ENCODE peak calls at places on chromosomes 4 and X, in eight cellular contexts. One of them, this sample, is unnamed.
A peak's percentile ranks its signal among the peaks of the same experiment; 100 is the strongest.

GRCh38 chrX:116961872-116962582 is 499.3 kb upstream of the CT83 start:
- DNase-seq in adrenal gland: no peak
- DNase-seq in HCT116: no peak
- DNase-seq in astrocyte: no peak
- DNase-seq in naive thymus-derived CD4-positive, alpha-beta T cell: no peak
- DNase-seq in CD4-positive, CD25-positive, alpha-beta regulatory T cell: no peak
- DNase-seq in endothelial cell of umbilical vein: no peak
- DNase-seq in tibial artery: no peak
- DNase-seq in this sample: no peak

GRCh38 chrX:77788050-77788449 is 2.0 kb upstream of the ATRX start:
- DNase-seq in adrenal gland: no peak
- DNase-seq in CD4-positive, CD25-positive, alpha-beta regulatory T cell: peak; percentile 79
- DNase-seq in HCT116: peak; percentile 26
- DNase-seq in tibial artery: no peak
- DNase-seq in naive thymus-derived CD4-positive, alpha-beta T cell: no peak
- DNase-seq in endothelial cell of umbilical vein: peak; percentile 42
- DNase-seq in astrocyte: no peak
- DNase-seq in this sample: no peak

GRCh38 chrX:112819013-112819635 is 21.5 kb downstream of the AMOT start:
- DNase-seq in endothelial cell of umbilical vein: no peak
- DNase-seq in adrenal gland: no peak
- DNase-seq in HCT116: no peak
- DNase-seq in astrocyte: peak; percentile 89
- DNase-seq in CD4-positive, CD25-positive, alpha-beta regulatory T cell: no peak
- DNase-seq in naive thymus-derived CD4-positive, alpha-beta T cell: no peak
- DNase-seq in tibial artery: no peak
- DNase-seq in this sample: no peak

GRCh38 chrX:123960956-123961267 is 594 bp upstream of the STAG2 start:
- DNase-seq in naive thymus-derived CD4-positive, alpha-beta T cell: no peak
- DNase-seq in HCT116: no peak
- DNase-seq in tibial artery: no peak
- DNase-seq in astrocyte: no peak
- DNase-seq in endothelial cell of umbilical vein: no peak
- DNase-seq in adrenal gland: no peak
- DNase-seq in CD4-positive, CD25-positive, alpha-beta regulatory T cell: no peak
- DNase-seq in this sample: no peak

GRCh38 chrX:112769034-112769433 is 71.6 kb downstream of the AMOT start:
- DNase-seq in naive thymus-derived CD4-positive, alpha-beta T cell: no peak
- DNase-seq in adrenal gland: no peak
- DNase-seq in astrocyte: peak; percentile 46
- DNase-seq in HCT116: no peak
- DNase-seq in endothelial cell of umbilical vein: no peak
- DNase-seq in tibial artery: no peak
- DNase-seq in CD4-positive, CD25-positive, alpha-beta regulatory T cell: no peak
- DNase-seq in this sample: no peak

GRCh38 chr4:63619771-63620170 is 789.5 kb downstream of the TECRL start:
- DNase-seq in tibial artery: no peak
- DNase-seq in CD4-positive, CD25-positive, alpha-beta regulatory T cell: no peak
- DNase-seq in endothelial cell of umbilical vein: no peak
- DNase-seq in astrocyte: no peak
- DNase-seq in HCT116: no peak
- DNase-seq in adrenal gland: no peak
- DNase-seq in naive thymus-derived CD4-positive, alpha-beta T cell: no peak
- DNase-seq in this sample: no peak

GRCh38 chrX:38458071-38458470 is 103.3 kb upstream of the TSPAN7 start:
- DNase-seq in endothelial cell of umbilical vein: no peak
- DNase-seq in CD4-positive, CD25-positive, alpha-beta regulatory T cell: no peak
- DNase-seq in adrenal gland: no peak
- DNase-seq in naive thymus-derived CD4-positive, alpha-beta T cell: no peak
- DNase-seq in HCT116: no peak
- DNase-seq in astrocyte: no peak
- DNase-seq in tibial artery: no peak
- DNase-seq in this sample: no peak

GRCh38 chr4:71938776-71939175 is 93.0 kb upstream of the NPFFR2 start:
- DNase-seq in tibial artery: no peak
- DNase-seq in HCT116: no peak
- DNase-seq in CD4-positive, CD25-positive, alpha-beta regulatory T cell: no peak
- DNase-seq in endothelial cell of umbilical vein: no peak
- DNase-seq in adrenal gland: no peak
- DNase-seq in astrocyte: peak; percentile 37
- DNase-seq in naive thymus-derived CD4-positive, alpha-beta T cell: no peak
- DNase-seq in this sample: no peak

GRCh38 chrX:22389544-22390243 is 117.0 kb downstream of the CBLL2 start:
- DNase-seq in astrocyte: peak; percentile 85
- DNase-seq in endothelial cell of umbilical vein: peak; percentile 88
- DNase-seq in naive thymus-derived CD4-positive, alpha-beta T cell: no peak
- DNase-seq in adrenal gland: no peak
- DNase-seq in tibial artery: no peak
- DNase-seq in CD4-positive, CD25-positive, alpha-beta regulatory T cell: no peak
- DNase-seq in HCT116: no peak
- DNase-seq in this sample: no peak

GRCh38 chrX:47093860-47094259 is 15.6 kb downstream of the RGN start:
- DNase-seq in HCT116: no peak
- DNase-seq in CD4-positive, CD25-positive, alpha-beta regulatory T cell: no peak
- DNase-seq in endothelial cell of umbilical vein: no peak
- DNase-seq in astrocyte: no peak
- DNase-seq in naive thymus-derived CD4-positive, alpha-beta T cell: no peak
- DNase-seq in adrenal gland: no peak
- DNase-seq in tibial artery: no peak
- DNase-seq in this sample: no peak

GRCh38 chr4:165359501-165359900 is 19.3 kb upstream of the CPE start:
- DNase-seq in endothelial cell of umbilical vein: no peak
- DNase-seq in HCT116: no peak
- DNase-seq in naive thymus-derived CD4-positive, alpha-beta T cell: no peak
- DNase-seq in tibial artery: no peak
- DNase-seq in CD4-positive, CD25-positive, alpha-beta regulatory T cell: no peak
- DNase-seq in adrenal gland: no peak
- DNase-seq in astrocyte: peak; percentile 49
- DNase-seq in this sample: no peak

GRCh38 chr4:4436244-4436823 is 49.4 kb downstream of the NSG1 start:
- DNase-seq in naive thymus-derived CD4-positive, alpha-beta T cell: no peak
- DNase-seq in tibial artery: no peak
- DNase-seq in CD4-positive, CD25-positive, alpha-beta regulatory T cell: no peak
- DNase-seq in astrocyte: no peak
- DNase-seq in adrenal gland: no peak
- DNase-seq in HCT116: no peak
- DNase-seq in endothelial cell of umbilical vein: no peak
- DNase-seq in this sample: no peak

GRCh38 chrX:107324493-107325310 is 118.3 kb downstream of the DNAAF6 start:
- DNase-seq in adrenal gland: peak; percentile 39
- DNase-seq in tibial artery: no peak
- DNase-seq in HCT116: no peak
- DNase-seq in CD4-positive, CD25-positive, alpha-beta regulatory T cell: peak; percentile 6
- DNase-seq in endothelial cell of umbilical vein: peak; percentile 2
- DNase-seq in astrocyte: peak; percentile 12
- DNase-seq in naive thymus-derived CD4-positive, alpha-beta T cell: no peak
- DNase-seq in this sample: peak; percentile 45

GRCh38 chr4:184514121-184514988 is 40.0 kb upstream of the IRF2 start:
- DNase-seq in HCT116: no peak
- DNase-seq in astrocyte: peak; percentile 86
- DNase-seq in adrenal gland: peak; percentile 75
- DNase-seq in endothelial cell of umbilical vein: peak; percentile 48
- DNase-seq in tibial artery: peak; percentile 76
- DNase-seq in CD4-positive, CD25-positive, alpha-beta regulatory T cell: peak; percentile 74
- DNase-seq in naive thymus-derived CD4-positive, alpha-beta T cell: no peak
- DNase-seq in this sample: no peak

GRCh38 chrX:128439159-128439558 is 387.0 kb upstream of the ACTRT1 start:
- DNase-seq in naive thymus-derived CD4-positive, alpha-beta T cell: no peak
- DNase-seq in adrenal gland: no peak
- DNase-seq in CD4-positive, CD25-positive, alpha-beta regulatory T cell: no peak
- DNase-seq in endothelial cell of umbilical vein: no peak
- DNase-seq in HCT116: no peak
- DNase-seq in astrocyte: no peak
- DNase-seq in tibial artery: no peak
- DNase-seq in this sample: no peak

GRCh38 chr4:20895208-20895607 is 194.9 kb downstream of the PACRGL start:
- DNase-seq in endothelial cell of umbilical vein: no peak
- DNase-seq in adrenal gland: no peak
- DNase-seq in naive thymus-derived CD4-positive, alpha-beta T cell: no peak
- DNase-seq in CD4-positive, CD25-positive, alpha-beta regulatory T cell: no peak
- DNase-seq in tibial artery: no peak
- DNase-seq in astrocyte: no peak
- DNase-seq in HCT116: no peak
- DNase-seq in this sample: no peak

GRCh38 chr4:47553329-47554125 is 68.5 kb downstream of the ATP10D start:
- DNase-seq in naive thymus-derived CD4-positive, alpha-beta T cell: no peak
- DNase-seq in endothelial cell of umbilical vein: no peak
- DNase-seq in HCT116: no peak
- DNase-seq in adrenal gland: no peak
- DNase-seq in CD4-positive, CD25-positive, alpha-beta regulatory T cell: no peak
- DNase-seq in astrocyte: no peak
- DNase-seq in tibial artery: no peak
- DNase-seq in this sample: no peak

GRCh38 chrX:120559799-120560198 is 963 bp downstream of the CUL4B start:
- DNase-seq in tibial artery: no peak
- DNase-seq in naive thymus-derived CD4-positive, alpha-beta T cell: no peak
- DNase-seq in HCT116: no peak
- DNase-seq in endothelial cell of umbilical vein: no peak
- DNase-seq in astrocyte: no peak
- DNase-seq in CD4-positive, CD25-positive, alpha-beta regulatory T cell: peak; percentile 61
- DNase-seq in adrenal gland: no peak
- DNase-seq in this sample: no peak

GRCh38 chr4:27003602-27004238 is 143.1 kb downstream of the STIM2 start:
- DNase-seq in HCT116: no peak
- DNase-seq in naive thymus-derived CD4-positive, alpha-beta T cell: no peak
- DNase-seq in endothelial cell of umbilical vein: no peak
- DNase-seq in adrenal gland: no peak
- DNase-seq in tibial artery: no peak
- DNase-seq in CD4-positive, CD25-positive, alpha-beta regulatory T cell: peak; percentile 37
- DNase-seq in astrocyte: peak; percentile 62
- DNase-seq in this sample: no peak

GRCh38 chr4:124279741-124280140 is 432.8 kb downstream of the ANKRD50 start:
- DNase-seq in HCT116: no peak
- DNase-seq in naive thymus-derived CD4-positive, alpha-beta T cell: no peak
- DNase-seq in adrenal gland: no peak
- DNase-seq in endothelial cell of umbilical vein: no peak
- DNase-seq in CD4-positive, CD25-positive, alpha-beta regulatory T cell: no peak
- DNase-seq in astrocyte: no peak
- DNase-seq in tibial artery: no peak
- DNase-seq in this sample: no peak
- H3K4me3 ChIP-seq in HCT116: no peak overlapping the region
- H3K4me3 ChIP-seq in naive thymus-derived CD4-positive, alpha-beta T cell: no peak overlapping the region
- H3K4me3 ChIP-seq in adrenal gland: no peak overlapping the region
- H3K4me3 ChIP-seq in endothelial cell of umbilical vein: no peak overlapping the region
- H3K4me3 ChIP-seq in CD4-positive, CD25-positive, alpha-beta regulatory T cell: no peak overlapping the region
- H3K4me3 ChIP-seq in astrocyte: no peak overlapping the region
- H3K4me3 ChIP-seq in tibial artery: no peak overlapping the region
- H3K4me3 ChIP-seq in this sample: no peak overlapping the region

GRCh38 chr4:153276966-153277365 is 67.5 kb upstream of the MND1 start:
- DNase-seq in adrenal gland: no peak
- DNase-seq in HCT116: no peak
- DNase-seq in astrocyte: no peak
- DNase-seq in tibial artery: no peak
- DNase-seq in endothelial cell of umbilical vein: no peak
- DNase-seq in naive thymus-derived CD4-positive, alpha-beta T cell: no peak
- DNase-seq in CD4-positive, CD25-positive, alpha-beta regulatory T cell: no peak
- DNase-seq in this sample: no peak
- H3K27ac ChIP-seq in adrenal gland: no peak overlapping the region
- H3K27ac ChIP-seq in HCT116: no peak overlapping the region
- H3K27ac ChIP-seq in astrocyte: no peak overlapping the region
- H3K27ac ChIP-seq in tibial artery: no peak overlapping the region
- H3K27ac ChIP-seq in endothelial cell of umbilical vein: no peak overlapping the region
- H3K27ac ChIP-seq in naive thymus-derived CD4-positive, alpha-beta T cell: no peak overlapping the region
- H3K27ac ChIP-seq in CD4-positive, CD25-positive, alpha-beta regulatory T cell: no peak overlapping the region
- H3K27ac ChIP-seq in this sample: no peak overlapping the region

GRCh38 chr4:154123897-154124296 is 335.0 kb upstream of the SFRP2 start:
- DNase-seq in astrocyte: no peak
- DNase-seq in adrenal gland: no peak
- DNase-seq in tibial artery: no peak
- DNase-seq in HCT116: no peak
- DNase-seq in naive thymus-derived CD4-positive, alpha-beta T cell: no peak
- DNase-seq in CD4-positive, CD25-positive, alpha-beta regulatory T cell: no peak
- DNase-seq in endothelial cell of umbilical vein: no peak
- DNase-seq in this sample: no peak
- H3K4me1 ChIP-seq in astrocyte: peaks cover 13% of the 10 kb centered on the region
- H3K4me1 ChIP-seq in adrenal gland: no peaks in the 10 kb centered on the region
- H3K4me1 ChIP-seq in tibial artery: no peaks in the 10 kb centered on the region
- H3K4me1 ChIP-seq in HCT116: peaks cover 26% of the 10 kb centered on the region
- H3K4me1 ChIP-seq in naive thymus-derived CD4-positive, alpha-beta T cell: no peaks in the 10 kb centered on the region
- H3K4me1 ChIP-seq in CD4-positive, CD25-positive, alpha-beta regulatory T cell: no peaks in the 10 kb centered on the region
- H3K4me1 ChIP-seq in endothelial cell of umbilical vein: no peaks in the 10 kb centered on the region
- H3K4me1 ChIP-seq in this sample: no peaks in the 10 kb centered on the region

GRCh38 chrX:10415704-10416001 is 204.7 kb downstream of the MID1 start:
- DNase-seq in adrenal gland: no peak
- DNase-seq in naive thymus-derived CD4-positive, alpha-beta T cell: no peak
- DNase-seq in HCT116: no peak
- DNase-seq in astrocyte: peak; percentile 69
- DNase-seq in CD4-positive, CD25-positive, alpha-beta regulatory T cell: no peak
- DNase-seq in endothelial cell of umbilical vein: no peak
- DNase-seq in tibial artery: no peak
- DNase-seq in this sample: no peak
- H3K4me3 ChIP-seq in adrenal gland: no peak overlapping the region
- H3K4me3 ChIP-seq in naive thymus-derived CD4-positive, alpha-beta T cell: no peak overlapping the region
- H3K4me3 ChIP-seq in HCT116: no peak overlapping the region
- H3K4me3 ChIP-seq in astrocyte: no peak overlapping the region
- H3K4me3 ChIP-seq in CD4-positive, CD25-positive, alpha-beta regulatory T cell: no peak overlapping the region
- H3K4me3 ChIP-seq in endothelial cell of umbilical vein: no peak overlapping the region
- H3K4me3 ChIP-seq in tibial artery: no peak overlapping the region
- H3K4me3 ChIP-seq in this sample: no peak overlapping the region

GRCh38 chr4:156190606-156191005 is 236.9 kb upstream of the CTSO start:
- DNase-seq in adrenal gland: no peak
- DNase-seq in CD4-positive, CD25-positive, alpha-beta regulatory T cell: no peak
- DNase-seq in naive thymus-derived CD4-positive, alpha-beta T cell: no peak
- DNase-seq in endothelial cell of umbilical vein: peak; percentile 8
- DNase-seq in tibial artery: no peak
- DNase-seq in HCT116: no peak
- DNase-seq in astrocyte: peak; percentile 85
- DNase-seq in this sample: no peak
- H3K27ac ChIP-seq in adrenal gland: no peak overlapping the region
- H3K27ac ChIP-seq in CD4-positive, CD25-positive, alpha-beta regulatory T cell: no peak overlapping the region
- H3K27ac ChIP-seq in naive thymus-derived CD4-positive, alpha-beta T cell: no peak overlapping the region
- H3K27ac ChIP-seq in endothelial cell of umbilical vein: no peak overlapping the region
- H3K27ac ChIP-seq in tibial artery: no peak overlapping the region
- H3K27ac ChIP-seq in HCT116: no peak overlapping the region
- H3K27ac ChIP-seq in astrocyte: peak overlapping the region; percentile 17
- H3K27ac ChIP-seq in this sample: no peak overlapping the region

DNA sequence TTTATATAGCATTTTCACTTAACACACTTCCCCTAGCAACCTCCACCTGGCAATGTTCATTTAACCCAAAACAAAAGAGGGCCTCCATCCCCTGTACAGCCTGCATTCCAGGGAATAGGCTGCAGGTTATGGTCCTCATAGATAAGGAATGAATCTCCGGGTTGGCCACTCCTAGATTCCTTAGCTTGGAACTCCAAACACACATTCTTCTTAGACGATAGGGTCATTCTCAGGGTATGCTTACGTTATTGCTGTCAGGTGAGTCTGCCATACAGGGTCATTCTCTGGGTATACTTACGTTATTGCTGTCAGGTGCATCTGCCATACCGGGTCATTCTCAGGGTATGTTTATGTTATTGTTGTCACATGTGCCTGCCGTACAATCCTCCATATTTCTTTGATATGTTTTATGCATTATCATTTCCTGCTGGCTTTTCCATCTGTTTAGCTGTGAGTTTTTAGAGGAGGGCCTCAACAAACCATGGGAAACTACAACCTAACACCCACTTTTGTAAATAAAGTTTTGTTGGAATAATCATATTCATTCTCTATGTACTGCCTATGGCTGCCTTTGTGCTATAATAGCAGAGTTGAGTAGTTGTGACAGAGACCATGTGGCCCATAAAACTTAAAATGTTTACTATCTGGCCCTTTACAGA is 8.3 kb upstream of the AFF1 start:
- DNase-seq in naive thymus-derived CD4-positive, alpha-beta T cell: no peak
- DNase-seq in HCT116: no peak
- DNase-seq in astrocyte: peak; percentile 43
- DNase-seq in tibial artery: no peak
- DNase-seq in endothelial cell of umbilical vein: no peak
- DNase-seq in adrenal gland: no peak
- DNase-seq in CD4-positive, CD25-positive, alpha-beta regulatory T cell: no peak
- DNase-seq in this sample: no peak
- H3K4me1 ChIP-seq in naive thymus-derived CD4-positive, alpha-beta T cell: no peaks in the 10 kb centered on the region
- H3K4me1 ChIP-seq in HCT116: peaks cover 48% of the 10 kb centered on the region
- H3K4me1 ChIP-seq in astrocyte: peaks cover 21% of the 10 kb centered on the region
- H3K4me1 ChIP-seq in tibial artery: no peaks in the 10 kb centered on the region
- H3K4me1 ChIP-seq in endothelial cell of umbilical vein: peaks cover 29% of the 10 kb centered on the region
- H3K4me1 ChIP-seq in adrenal gland: no peaks in the 10 kb centered on the region
- H3K4me1 ChIP-seq in CD4-positive, CD25-positive, alpha-beta regulatory T cell: no peaks in the 10 kb centered on the region
- H3K4me1 ChIP-seq in this sample: no peaks in the 10 kb centered on the region